ENCODE peak calls at places on chromosome 22, in eight cellular contexts. U is lower lobe of right lung, Q is colonic mucosa, Z is upper lobe of right lung, W is neural progenitor cell, A is heart right ventricle, H is transverse colon, K is vagina. T is an unnamed sample.

GRCh38 chr22:47000888-47001287 is 238.4 kb downstream of the TBC1D22A start:
- DNase-seq in Q (no peak), W (no peak), H (no peak), U (no peak), A (no peak), K (no peak), Z (no peak), T (no peak)

GRCh38 chr22:22380098-22381030 is 128.2 kb downstream of the ZNF280B start:
- DNase-seq in A (no peak), Z (no peak), U (no peak), H (peak; percentile 61), K (no peak), Q (no peak), W (peak; percentile 53), T (peak; percentile 29)

GRCh38 chr22:46775364-46775758 is 12.9 kb downstream of the TBC1D22A start:
- DNase-seq in U (no peak), H (no peak), K (no peak), Q (no peak), Z (no peak), A (no peak), W (no peak), T (no peak)

GRCh38 chr22:29706493-29706892 is 13.3 kb upstream of the CABP7 start:
- DNase-seq in K (no peak), Q (no peak), Z (no peak), W (peak; percentile 55), U (no peak), A (no peak), H (no peak), T (no peak)

GRCh38 chr22:45263790-45264269 is 20.9 kb upstream of the UPK3A start:
- DNase-seq in H (peak; percentile 72), Q (peak; percentile 63), U (peak; percentile 77), A (peak; percentile 75), W (peak; percentile 80), Z (peak; percentile 84), K (no peak), T (peak; percentile 63)

GRCh38 chr22:20267441-20268288 is 453 bp downstream of the RTN4R start:
- DNase-seq in W (peak; percentile 81), H (peak; percentile 31), Z (peak; percentile 82), Q (peak; percentile 45), A (no peak), K (no peak), U (peak; percentile 69), T (peak; percentile 68)

GRCh38 chr22:33838644-33839043 is 81.6 kb downstream of the LARGE1 start:
- DNase-seq in W (no peak), A (no peak), H (no peak), U (no peak), Q (no peak), Z (no peak), K (no peak), T (no peak)

GRCh38 chr22:44668190-44668885 is 33.7 kb upstream of the PRR5 start:
- DNase-seq in Z (no peak), W (peak; percentile 86), U (peak; percentile 48), H (no peak), Q (no peak), K (no peak), A (no peak), T (peak; percentile 57)

GRCh38 chr22:29080061-29080975 is 7.5 kb downstream of the KREMEN1 start:
- DNase-seq in A (no peak), Q (no peak), W (no peak), K (no peak), H (no peak), Z (no peak), U (no peak), T (no peak)

GRCh38 chr22:28143206-28143605 is 224.2 kb upstream of the PITPNB start:
- DNase-seq in U (no peak), H (no peak), W (no peak), A (no peak), K (no peak), Q (no peak), Z (no peak), T (no peak)

GRCh38 chr22:45504703-45505341 is 2.1 kb downstream of the FBLN1 start:
- DNase-seq in K (no peak), Z (no peak), Q (no peak), U (no peak), A (no peak), H (no peak), W (peak; percentile 95), T (no peak)

GRCh38 chr22:49833340-49834007 is 5.8 kb upstream of the BRD1 start:
- DNase-seq in A (no peak), H (no peak), U (peak; percentile 50), Z (no peak), K (no peak), W (no peak), Q (no peak), T (no peak)

GRCh38 chr22:48091060-48091650 is 1328.7 kb downstream of the TBC1D22A start:
- DNase-seq in A (no peak), Z (peak; percentile 21), Q (no peak), U (no peak), K (no peak), H (no peak), W (no peak), T (no peak)

GRCh38 chr22:49825944-49826602 is 1.6 kb downstream of the BRD1 start:
- DNase-seq in K (no peak), Q (peak; percentile 32), U (peak; percentile 50), A (no peak), W (no peak), H (peak; percentile 61), Z (no peak), T (peak; percentile 77)

GRCh38 chr22:30890689-30891442 is 77.7 kb downstream of the MORC2 start:
- DNase-seq in K (no peak), U (no peak), A (peak; percentile 22), Z (peak; percentile 66), H (peak; percentile 41), W (peak; percentile 61), Q (peak; percentile 29), T (peak; percentile 57)

GRCh38 chr22:19799322-19800190 is 39.0 kb downstream of the TBX1 start:
- DNase-seq in A (peak; percentile 22), K (no peak), Z (no peak), H (no peak), Q (no peak), U (peak; percentile 41), W (no peak), T (peak; percentile 57)

GRCh38 chr22:20807315-20807752 is 33.4 kb downstream of the SERPIND1 start:
- DNase-seq in U (no peak), Q (no peak), H (no peak), K (no peak), W (no peak), Z (no peak), A (no peak), T (no peak)

GRCh38 chr22:38411016-38411415 is 44.0 kb downstream of the KCNJ4 start:
- DNase-seq in U (peak; percentile 3), Z (no peak), Q (peak; percentile 2), W (no peak), A (no peak), H (no peak), K (no peak), T (no peak)

GRCh38 chr22:38431266-38432010 is 23.6 kb downstream of the KCNJ4 start:
- DNase-seq in W (no peak), Z (no peak), U (no peak), H (no peak), K (no peak), Q (no peak), A (peak; percentile 65), T (no peak)

GRCh38 chr22:49123621-49124192 is 704.0 kb downstream of the BRD1 start:
- DNase-seq in W (no peak), K (no peak), Q (no peak), Z (no peak), A (no peak), U (no peak), H (no peak), T (no peak)

GRCh38 chr22:23591203-23591791 is 11.2 kb upstream of the IGLL1 start:
- DNase-seq in W (peak; percentile 82), Z (peak; percentile 78), U (peak; percentile 62), A (peak; percentile 26), H (peak; percentile 50), Q (peak; percentile 55), K (no peak), T (peak; percentile 76)
- H3K4me1 ChIP-seq in W (no peaks in the 10 kb centered on the region), Z (no peaks in the 10 kb centered on the region), U (no peaks in the 10 kb centered on the region), A (no peaks in the 10 kb centered on the region), H (no peaks in the 10 kb centered on the region), Q (no peaks in the 10 kb centered on the region), K (no peaks in the 10 kb centered on the region), T (no peaks in the 10 kb centered on the region)

GRCh38 chr22:17422736-17423343 is 53.6 kb downstream of the CECR2 start:
- DNase-seq in K (no peak), H (no peak), U (no peak), Z (no peak), A (no peak), W (no peak), Q (no peak), T (no peak)
- TF ChIP-seq CTCF in K (no peak), H (no peak), U (no peak), Z (no peak), A (no peak), W (no peak), Q (no peak), T (no peak)

DNA sequence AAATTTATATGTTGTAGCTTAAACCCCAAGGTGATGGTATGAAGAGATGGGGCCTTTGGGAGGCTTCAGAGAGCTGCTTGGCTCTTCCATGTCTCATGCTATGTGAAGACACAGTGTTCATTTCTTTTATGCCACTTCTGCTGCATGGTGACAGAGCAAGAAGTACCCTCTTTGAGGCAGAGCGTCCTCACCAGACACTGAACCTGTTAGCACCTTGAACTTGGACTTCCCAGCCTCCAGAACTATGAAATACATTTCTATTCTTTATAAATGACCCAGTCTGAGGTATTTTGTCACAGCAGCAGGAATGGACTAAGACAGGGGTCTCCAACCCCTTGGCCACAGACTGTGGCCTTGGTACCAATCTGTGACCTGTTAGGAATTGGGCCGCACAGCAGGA is 146.4 kb upstream of the TIMP3 start:
- DNase-seq in W (no peak), Z (no peak), K (no peak), H (no peak), Q (no peak), A (no peak), U (no peak), T (no peak)
- H3K4me1 ChIP-seq in W (peaks cover 10% of the 10 kb centered on the region), Z (no peaks in the 10 kb centered on the region), K (peaks cover 10% of the 10 kb centered on the region), H (no peaks in the 10 kb centered on the region), Q (no peaks in the 10 kb centered on the region), A (no peaks in the 10 kb centered on the region), U (no peaks in the 10 kb centered on the region), T (no peaks in the 10 kb centered on the region)

DNA sequence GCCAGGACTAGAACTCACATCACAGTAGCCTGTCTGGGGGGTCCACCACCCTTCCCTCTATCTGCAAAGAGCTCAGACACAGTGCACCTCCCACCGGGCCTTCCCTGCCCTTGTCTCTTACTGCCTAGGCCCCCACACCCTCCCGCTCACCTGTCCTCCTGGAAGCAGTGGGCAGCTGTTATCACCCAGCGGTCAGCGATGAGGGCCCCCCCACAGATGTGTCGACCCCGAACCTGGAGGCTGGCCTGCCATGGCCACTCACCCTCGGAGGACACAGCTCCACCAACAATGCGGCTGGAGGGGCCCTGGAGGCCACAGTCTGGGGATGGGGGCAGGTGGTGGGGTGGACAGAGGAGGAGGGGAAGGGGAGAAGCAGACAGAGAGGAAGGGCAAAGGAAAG is 18.8 kb downstream of the KCTD17 start:
- DNase-seq in H (no peak), K (no peak), U (no peak), Q (no peak), W (no peak), Z (no peak), A (no peak), T (no peak)
- TF ChIP-seq CTCF in H (no peak), K (no peak), U (no peak), Q (no peak), W (no peak), Z (no peak), A (no peak), T (no peak)